ENCODE peak calls at places on chromosomes 7 and 10, in eight cellular contexts. D is upper lobe of right lung, N is GM12864, Y is A549, F is endothelial cell, S is GM23338, B is WTC11, X is K562. O is an unnamed sample.

GRCh38 chr10:119807960-119808697 is 64.5 kb downstream of the MCMBP start:
- DNase-seq in D (no peak), N (no peak), Y (no peak), F (no peak), S (no peak), B (no peak), X (no peak), O (no peak)

GRCh38 chr7:82685214-82685613 is 241.6 kb upstream of the CACNA2D1 start:
- DNase-seq in D (no peak), N (no peak), Y (no peak), F (no peak), S (no peak), B (no peak), X (no peak), O (no peak)

GRCh38 chr7:49563693-49564378 is 209.6 kb upstream of the VWC2 start:
- DNase-seq in D (no peak), N (no peak), Y (no peak), F (no peak), S (no peak), B (no peak), X (no peak), O (no peak)

GRCh38 chr10:109219935-109220334 is 703.4 kb downstream of the XPNPEP1 start:
- DNase-seq in D (no peak), N (no peak), Y (no peak), F (no peak), S (no peak), B (no peak), X (no peak), O (no peak)

GRCh38 chr10:7406712-7407333 is 4.0 kb downstream of the SFMBT2 start:
- DNase-seq in D (no peak), N (no peak), Y (no peak), F (peak), S (peak), B (no peak), X (peak), O (no peak)

GRCh38 chr10:130244031-130244927 is 108.1 kb downstream of the GLRX3 start:
- DNase-seq in D (peak), N (no peak), Y (no peak), F (no peak), S (no peak), B (no peak), X (no peak), O (no peak)

GRCh38 chr7:29275018-29275318 is 80.4 kb downstream of the CHN2 start:
- DNase-seq in D (no peak), N (no peak), Y (no peak), F (no peak), S (no peak), B (no peak), X (no peak), O (no peak)

GRCh38 chr7:28804157-28804556 is 154.0 kb downstream of the TRIL start:
- DNase-seq in D (no peak), N (no peak), Y (no peak), F (no peak), S (no peak), B (no peak), X (no peak), O (no peak)

GRCh38 chr10:42990016-42990720 is 86.7 kb upstream of the RET start:
- DNase-seq in D (peak), N (no peak), Y (no peak), F (peak), S (no peak), B (peak), X (no peak), O (no peak)

GRCh38 chr7:82376739-82377138 is 66.8 kb downstream of the CACNA2D1 start:
- DNase-seq in D (no peak), N (no peak), Y (no peak), F (no peak), S (no peak), B (no peak), X (no peak), O (no peak)

GRCh38 chr7:71521506-71521905 is 389.6 kb downstream of the GALNT17 start:
- DNase-seq in D (no peak), N (no peak), Y (no peak), F (no peak), S (no peak), B (no peak), X (no peak), O (no peak)

GRCh38 chr7:127557803-127558202 is 27.6 kb downstream of the GCC1 start:
- DNase-seq in D (no peak), N (no peak), Y (no peak), F (no peak), S (no peak), B (no peak), X (no peak), O (no peak)

GRCh38 chr10:100470367-100470766 is 7.6 kb downstream of the WNT8B start:
- DNase-seq in D (no peak), N (no peak), Y (no peak), F (no peak), S (no peak), B (no peak), X (no peak), O (no peak)

GRCh38 chr7:68319061-68319460 is 1279.2 kb upstream of the AUTS2 start:
- DNase-seq in D (no peak), N (no peak), Y (no peak), F (no peak), S (no peak), B (no peak), X (no peak), O (no peak)

GRCh38 chr10:6052247-6053221 is 9.6 kb downstream of the IL2RA start:
- DNase-seq in D (no peak), N (no peak), Y (no peak), F (no peak), S (no peak), B (no peak), X (no peak), O (no peak)

GRCh38 chr10:132463333-132464255 is 66.6 kb downstream of the PWWP2B start:
- DNase-seq in D (no peak), N (no peak), Y (no peak), F (no peak), S (no peak), B (no peak), X (no peak), O (no peak)

GRCh38 chr7:149598721-149599308 is 101.2 kb upstream of the ZNF746 start:
- DNase-seq in D (no peak), N (no peak), Y (peak), F (peak), S (peak), B (peak), X (peak), O (peak)

GRCh38 chr7:131501422-131501821 is 55.0 kb downstream of the PODXL start:
- DNase-seq in D (no peak), N (peak), Y (no peak), F (no peak), S (no peak), B (no peak), X (no peak), O (peak)

GRCh38 chr7:3683886-3684539 is 383.0 kb downstream of the SDK1 start:
- DNase-seq in D (no peak), N (no peak), Y (no peak), F (no peak), S (peak), B (no peak), X (no peak), O (no peak)

GRCh38 chr7:135981958-135982646 is 4.9 kb upstream of the MTPN start:
- DNase-seq in D (no peak), N (no peak), Y (no peak), F (no peak), S (no peak), B (no peak), X (no peak), O (no peak)

GRCh38 chr10:75018873-75019272 is 92.6 kb upstream of the SAMD8 start:
- DNase-seq in D (no peak), N (no peak), Y (no peak), F (no peak), S (no peak), B (no peak), X (no peak), O (no peak)

GRCh38 chr7:129993275-129993674 is 40.5 kb upstream of the UBE2H start:
- DNase-seq in D (no peak), N (no peak), Y (no peak), F (no peak), S (no peak), B (no peak), X (no peak), O (no peak)

GRCh38 chr10:19658131-19658530 is 158.1 kb upstream of the PLXDC2 start:
- DNase-seq in D (no peak), N (no peak), Y (no peak), F (no peak), S (no peak), B (no peak), X (no peak), O (no peak)

GRCh38 chr7:100632951-100633717 is 8.2 kb downstream of the TFR2 start:
- DNase-seq in D (peak), N (no peak), Y (peak), F (peak), S (peak), B (peak), X (peak), O (peak)

GRCh38 chr10:8967004-8967530 is 912.6 kb downstream of the GATA3 start:
- DNase-seq in D (no peak), N (no peak), Y (no peak), F (no peak), S (no peak), B (no peak), X (no peak), O (no peak)

GRCh38 chr7:4682621-4683042 is 537 bp downstream of the FOXK1 start:
- DNase-seq in D (peak), N (no peak), Y (peak), F (peak), S (peak), B (peak), X (peak), O (peak)

GRCh38 chr10:130723704-130724103 is 587.5 kb downstream of the GLRX3 start:
- DNase-seq in D (no peak), N (no peak), Y (no peak), F (no peak), S (no peak), B (no peak), X (no peak), O (no peak)

GRCh38 chr10:119135517-119135890 is 30.0 kb downstream of the SFXN4 start:
- DNase-seq in D (no peak), N (no peak), Y (no peak), F (no peak), S (no peak), B (no peak), X (no peak), O (no peak)

GRCh38 chr7:121480566-121481335 is 84.6 kb upstream of the FAM3C start:
- DNase-seq in D (no peak), N (no peak), Y (no peak), F (peak), S (peak), B (no peak), X (no peak), O (no peak)

GRCh38 chr10:35517431-35518181 is 87.5 kb upstream of the GJD4 start:
- DNase-seq in D (no peak), N (no peak), Y (no peak), F (no peak), S (no peak), B (no peak), X (no peak), O (no peak)

GRCh38 chr10:79129361-79129997 is 60.7 kb downstream of the ZMIZ1 start:
- DNase-seq in D (no peak), N (no peak), Y (no peak), F (peak), S (peak), B (peak), X (peak), O (no peak)
- TF ChIP-seq CTCF in D (no peak), N (no peak), Y (no peak), F (no peak), S (no peak), B (no peak), X (no peak), O (no peak)

GRCh38 chr7:205117-206010 is 13.0 kb downstream of the FAM20C start:
- DNase-seq in D (no peak), N (no peak), Y (peak), F (no peak), S (no peak), B (no peak), X (no peak), O (no peak)
- TF ChIP-seq CTCF in D (no peak), N (no peak), Y (no peak), F (no peak), S (no peak), B (no peak), X (no peak), O (no peak)

GRCh38 chr10:13944901-13945300 is 358.1 kb downstream of the PRPF18 start:
- DNase-seq in D (no peak), N (no peak), Y (no peak), F (no peak), S (no peak), B (no peak), X (no peak), O (no peak)

GRCh38 chr10:13953371-13953770 is 366.6 kb downstream of the PRPF18 start:
- DNase-seq in D (no peak), N (no peak), Y (no peak), F (no peak), S (no peak), B (no peak), X (no peak), O (no peak)

GRCh38 chr10:13945760-13946460 is 359.1 kb downstream of the PRPF18 start:
- DNase-seq in D (no peak), N (no peak), Y (no peak), F (peak), S (peak), B (no peak), X (no peak), O (no peak)

GRCh38 chr10:13950543-13950939 is 363.8 kb downstream of the PRPF18 start:
- DNase-seq in D (no peak), N (no peak), Y (no peak), F (no peak), S (no peak), B (no peak), X (no peak), O (no peak)

GRCh38 chr10:13949844-13950542 is 363.2 kb downstream of the PRPF18 start:
- DNase-seq in D (no peak), N (no peak), Y (no peak), F (no peak), S (no peak), B (no peak), X (no peak), O (no peak)
- TF ChIP-seq CTCF in D (no peak), N (no peak), Y (no peak), F (no peak), S (no peak), B (no peak), X (no peak), O (no peak)

DNA sequence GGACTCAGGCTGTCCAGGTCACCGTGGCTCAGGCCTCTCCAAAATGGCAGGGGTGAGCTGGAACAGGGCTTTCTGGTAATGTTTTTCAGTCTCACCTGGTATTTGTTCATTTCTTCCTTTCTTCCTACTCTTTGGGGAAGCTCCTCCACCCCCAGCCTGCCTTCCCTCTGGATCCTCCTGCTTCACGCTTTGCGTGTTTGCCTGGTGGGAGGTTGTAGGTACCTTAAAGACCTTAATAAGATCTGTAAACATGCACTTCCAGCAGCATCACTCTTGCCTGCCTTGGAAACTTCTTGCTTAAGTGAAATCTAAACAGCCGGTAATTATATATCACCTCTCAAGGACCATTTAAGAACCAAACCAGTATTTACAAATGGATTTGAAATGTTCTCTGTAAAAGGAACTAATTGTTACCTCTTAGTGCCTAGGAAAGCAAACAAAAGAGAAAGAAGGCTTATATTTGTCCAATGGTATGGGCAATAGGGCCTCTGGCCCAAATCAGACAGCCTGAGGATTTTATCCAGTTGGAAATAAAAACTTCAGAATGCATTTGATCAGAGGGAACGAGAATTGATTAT is 339.9 kb downstream of the CCSER2 start:
- DNase-seq in D (no peak), N (no peak), Y (no peak), F (no peak), S (no peak), B (no peak), X (no peak), O (no peak)
- TF ChIP-seq CTCF in D (no peak), N (no peak), Y (no peak), F (no peak), S (no peak), B (no peak), X (no peak), O (no peak)

DNA sequence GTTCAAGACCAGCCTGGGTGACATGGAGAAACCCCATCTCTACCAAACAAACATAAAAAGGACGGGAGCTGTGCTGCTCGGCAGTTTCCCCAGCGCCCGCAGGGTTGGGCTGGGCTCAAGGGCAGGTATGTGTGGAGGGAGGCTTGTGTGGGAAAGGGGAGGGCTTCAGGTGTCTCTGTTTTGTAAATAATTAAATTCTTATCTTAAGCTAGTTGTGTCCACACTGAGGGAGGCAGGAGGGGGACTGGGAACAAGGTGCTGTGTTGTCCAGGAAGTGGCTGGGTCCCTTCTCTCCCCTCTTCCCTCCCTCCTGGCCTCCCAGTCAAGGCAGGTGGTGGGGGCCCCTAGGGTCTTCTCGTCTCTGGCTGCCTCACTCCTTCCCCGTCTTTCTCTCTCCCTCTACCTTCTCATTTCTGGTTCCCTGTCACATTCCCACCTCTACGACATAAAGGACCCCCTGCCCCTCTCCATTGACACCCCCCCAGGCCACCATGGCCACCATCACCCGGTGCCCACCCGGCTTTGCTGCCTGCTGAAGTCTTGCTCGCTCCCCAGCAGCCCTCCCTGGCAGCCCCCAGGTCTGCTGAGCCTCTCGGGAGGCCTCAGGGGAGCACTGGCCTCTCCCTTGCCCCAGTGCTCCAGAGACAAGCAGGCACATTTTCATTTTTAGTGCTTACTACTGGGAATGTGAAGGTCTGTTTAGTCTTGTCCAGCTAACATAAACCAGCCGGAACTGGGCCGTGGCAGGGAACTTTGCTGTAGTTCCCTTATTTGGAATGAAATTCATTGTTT is 19.3 kb downstream of the NEURL1 start:
- DNase-seq in D (peak), N (no peak), Y (no peak), F (no peak), S (no peak), B (no peak), X (no peak), O (no peak)
- TF ChIP-seq CTCF in D (no peak), N (no peak), Y (no peak), F (no peak), S (no peak), B (no peak), X (no peak), O (no peak)

GRCh38 chr10:121152033-121152432 is 300.9 kb downstream of the WDR11 start:
- DNase-seq in D (no peak), N (no peak), Y (no peak), F (no peak), S (peak), B (no peak), X (no peak), O (no peak)
- TF ChIP-seq CTCF in D (no peak), N (no peak), Y (no peak), F (no peak), S (no peak), B (no peak), X (no peak), O (no peak)

GRCh38 chr10:30387646-30388243 is 38.7 kb upstream of the MTPAP start:
- DNase-seq in D (no peak), N (no peak), Y (peak), F (no peak), S (no peak), B (no peak), X (no peak), O (no peak)
- TF ChIP-seq CTCF in D (no peak), N (no peak), Y (no peak), F (no peak), S (no peak), B (no peak), X (peak), O (no peak)